ENCODE peak calls at places on chromosomes 6 and 20, in nine cellular contexts. N is astrocyte of the cerebellum, S is AG10803, G is psoas muscle, Z is colonic mucosa, F is neural progenitor cell, E is mucosa of descending colon, U is upper lobe of right lung, V is GM12878. P is an unnamed sample.

GRCh38 chr6:53326372-53327016 is 22.3 kb downstream of the ELOVL5 start:
- DNase-seq in N (peak), S (peak), G (peak), Z (no peak), F (no peak), E (no peak), U (no peak), V (no peak), P (peak)

GRCh38 chr20:47960277-47960676 is 175.0 kb upstream of the SULF2 start:
- DNase-seq in N (no peak), S (no peak), G (no peak), Z (no peak), F (no peak), E (no peak), U (no peak), V (no peak), P (no peak)

GRCh38 chr20:38217791-38218565 is 42.6 kb downstream of the KIAA1755 start:
- DNase-seq in N (peak), S (peak), G (peak), Z (no peak), F (peak), E (no peak), U (peak), V (no peak), P (no peak)

GRCh38 chr6:37103169-37104039 is 66.5 kb upstream of the PIM1 start:
- DNase-seq in N (no peak), S (peak), G (peak), Z (peak), F (peak), E (peak), U (peak), V (no peak), P (peak)

GRCh38 chr20:38060536-38060935 is 27.0 kb downstream of the RPRD1B start:
- DNase-seq in N (peak), S (no peak), G (no peak), Z (no peak), F (no peak), E (no peak), U (no peak), V (no peak), P (no peak)

GRCh38 chr6:164151161-164151728 is 736.7 kb downstream of the QKI start:
- DNase-seq in N (peak), S (no peak), G (peak), Z (no peak), F (peak), E (no peak), U (no peak), V (no peak), P (no peak)

GRCh38 chr6:158863646-158864045 is 44.5 kb upstream of the EZR start:
- DNase-seq in N (no peak), S (peak), G (no peak), Z (no peak), F (no peak), E (no peak), U (no peak), V (no peak), P (no peak)

GRCh38 chr6:10410214-10410873 is 4.5 kb downstream of the TFAP2A start:
- DNase-seq in N (no peak), S (no peak), G (no peak), Z (no peak), F (no peak), E (no peak), U (no peak), V (no peak), P (no peak)

GRCh38 chr20:29326376-29327070 is 1930.9 kb upstream of the DEFB115 start:
- DNase-seq in N (no peak), S (no peak), G (no peak), Z (no peak), F (no peak), E (no peak), U (no peak), V (no peak), P (no peak)

GRCh38 chr6:169940554-169941290 is 189.3 kb downstream of the ERMARD start:
- DNase-seq in N (no peak), S (no peak), G (peak), Z (no peak), F (peak), E (no peak), U (no peak), V (no peak), P (no peak)

GRCh38 chr6:84018453-84019061 is 15.0 kb upstream of the MRAP2 start:
- DNase-seq in N (no peak), S (no peak), G (no peak), Z (no peak), F (no peak), E (no peak), U (no peak), V (no peak), P (no peak)

GRCh38 chr6:17808609-17809008 is 101.9 kb upstream of the NUP153 start:
- DNase-seq in N (no peak), S (no peak), G (no peak), Z (no peak), F (no peak), E (no peak), U (no peak), V (no peak), P (no peak)

GRCh38 chr20:19026121-19026878 is 186.1 kb upstream of the SLC24A3 start:
- DNase-seq in N (no peak), S (peak), G (no peak), Z (no peak), F (no peak), E (no peak), U (no peak), V (peak), P (no peak)

GRCh38 chr6:13098006-13098405 is 230.3 kb downstream of the TBC1D7 start:
- DNase-seq in N (no peak), S (no peak), G (no peak), Z (no peak), F (no peak), E (no peak), U (no peak), V (no peak), P (no peak)

GRCh38 chr6:163533443-163533842 is 118.9 kb downstream of the QKI start:
- DNase-seq in N (peak), S (peak), G (no peak), Z (no peak), F (no peak), E (no peak), U (no peak), V (no peak), P (peak)

GRCh38 chr6:16857969-16858592 is 96.8 kb upstream of the ATXN1 start:
- DNase-seq in N (no peak), S (no peak), G (no peak), Z (no peak), F (no peak), E (no peak), U (no peak), V (no peak), P (peak)

GRCh38 chr6:2765896-2766766 is 938 bp downstream of the WRNIP1 start:
- DNase-seq in N (no peak), S (peak), G (peak), Z (peak), F (peak), E (peak), U (peak), V (no peak), P (no peak)

GRCh38 chr6:20882014-20882413 is 347.8 kb downstream of the CDKAL1 start:
- DNase-seq in N (no peak), S (no peak), G (no peak), Z (no peak), F (no peak), E (no peak), U (no peak), V (no peak), P (no peak)

GRCh38 chr20:44593721-44594120 is 11.3 kb downstream of the PKIG start:
- DNase-seq in N (no peak), S (no peak), G (no peak), Z (no peak), F (no peak), E (no peak), U (no peak), V (no peak), P (no peak)

GRCh38 chr6:23091795-23092194 is 522.4 kb downstream of the HDGFL1 start:
- DNase-seq in N (no peak), S (peak), G (no peak), Z (no peak), F (no peak), E (no peak), U (no peak), V (no peak), P (no peak)

GRCh38 chr6:38943964-38944363 is 104.6 kb upstream of the GLP1R start:
- DNase-seq in N (no peak), S (no peak), G (no peak), Z (no peak), F (peak), E (no peak), U (no peak), V (no peak), P (no peak)

GRCh38 chr6:37698264-37699137 is 818 bp upstream of the MDGA1 start:
- DNase-seq in N (no peak), S (peak), G (peak), Z (peak), F (peak), E (no peak), U (peak), V (no peak), P (peak)

GRCh38 chr20:20754758-20755157 is 42.3 kb upstream of the RALGAPA2 start:
- DNase-seq in N (no peak), S (no peak), G (no peak), Z (no peak), F (no peak), E (no peak), U (no peak), V (no peak), P (no peak)

GRCh38 chr6:18601515-18602035 is 214.4 kb downstream of the RNF144B start:
- DNase-seq in N (no peak), S (no peak), G (no peak), Z (no peak), F (no peak), E (no peak), U (no peak), V (no peak), P (no peak)

GRCh38 chr20:35173576-35174192 is 1.8 kb downstream of the PROCR start:
- DNase-seq in N (no peak), S (peak), G (no peak), Z (no peak), F (no peak), E (no peak), U (no peak), V (no peak), P (no peak)

GRCh38 chr20:35174458-35175216 is 2.8 kb downstream of the PROCR start:
- DNase-seq in N (no peak), S (no peak), G (peak), Z (peak), F (peak), E (peak), U (no peak), V (no peak), P (no peak)

GRCh38 chr20:35171753-35172433 is at the start of gene PROCR:
- DNase-seq in N (peak), S (peak), G (peak), Z (peak), F (peak), E (peak), U (peak), V (no peak), P (peak)

GRCh38 chr20:35172434-35172806 is 548 bp downstream of the PROCR start:
- DNase-seq in N (no peak), S (no peak), G (no peak), Z (no peak), F (no peak), E (no peak), U (no peak), V (no peak), P (no peak)

GRCh38 chr20:35171438-35171752 is 477 bp upstream of the PROCR start:
- DNase-seq in N (no peak), S (no peak), G (no peak), Z (no peak), F (no peak), E (no peak), U (no peak), V (no peak), P (no peak)
- H3K4me3 ChIP-seq in N (peak), S (peak), G (peak), Z (peak), F (peak), E (no peak), U (peak), V (peak), P (peak)

GRCh38 chr6:162442675-162443074 is 284.9 kb downstream of the PRKN start:
- DNase-seq in N (peak), S (no peak), G (no peak), Z (no peak), F (peak), E (peak), U (no peak), V (no peak), P (peak)
- TF ChIP-seq CTCF in N (peak), S (no peak), G (peak), Z (no peak), F (peak), E (no peak), U (peak), V (no peak), P (peak)

GRCh38 chr6:98639236-98639635 is 195.1 kb upstream of the POU3F2 start:
- DNase-seq in N (no peak), S (no peak), G (no peak), Z (no peak), F (peak), E (no peak), U (no peak), V (no peak), P (no peak)

GRCh38 chr6:98641929-98642328 is 192.4 kb upstream of the POU3F2 start:
- DNase-seq in N (peak), S (peak), G (no peak), Z (no peak), F (peak), E (no peak), U (no peak), V (no peak), P (no peak)

GRCh38 chr6:98634569-98634968 is 199.8 kb upstream of the POU3F2 start:
- DNase-seq in N (no peak), S (no peak), G (no peak), Z (no peak), F (peak), E (no peak), U (no peak), V (no peak), P (no peak)

GRCh38 chr6:98633886-98634285 is 200.5 kb upstream of the POU3F2 start:
- DNase-seq in N (no peak), S (no peak), G (no peak), Z (no peak), F (no peak), E (no peak), U (no peak), V (no peak), P (no peak)

GRCh38 chr6:98636941-98637340 is 197.4 kb upstream of the POU3F2 start:
- DNase-seq in N (no peak), S (no peak), G (no peak), Z (no peak), F (peak), E (no peak), U (no peak), V (no peak), P (no peak)
- H3K4me3 ChIP-seq in N (no peak), S (no peak), G (no peak), Z (no peak), F (no peak), E (no peak), U (no peak), V (no peak), P (no peak)

GRCh38 chr20:57708694-57709673 is 831 bp downstream of the PMEPA1 start:
- DNase-seq in N (no peak), S (no peak), G (peak), Z (peak), F (peak), E (peak), U (peak), V (no peak), P (no peak)

GRCh38 chr20:57711826-57712225 is 2.0 kb upstream of the PMEPA1 start:
- DNase-seq in N (no peak), S (no peak), G (no peak), Z (no peak), F (no peak), E (no peak), U (no peak), V (no peak), P (no peak)

GRCh38 chr20:57710841-57711240 is 1.0 kb upstream of the PMEPA1 start:
- DNase-seq in N (no peak), S (no peak), G (no peak), Z (no peak), F (no peak), E (no peak), U (no peak), V (no peak), P (no peak)

GRCh38 chr20:57711311-57711712 is 1.5 kb upstream of the PMEPA1 start:
- DNase-seq in N (no peak), S (no peak), G (no peak), Z (no peak), F (no peak), E (no peak), U (no peak), V (no peak), P (no peak)

DNA sequence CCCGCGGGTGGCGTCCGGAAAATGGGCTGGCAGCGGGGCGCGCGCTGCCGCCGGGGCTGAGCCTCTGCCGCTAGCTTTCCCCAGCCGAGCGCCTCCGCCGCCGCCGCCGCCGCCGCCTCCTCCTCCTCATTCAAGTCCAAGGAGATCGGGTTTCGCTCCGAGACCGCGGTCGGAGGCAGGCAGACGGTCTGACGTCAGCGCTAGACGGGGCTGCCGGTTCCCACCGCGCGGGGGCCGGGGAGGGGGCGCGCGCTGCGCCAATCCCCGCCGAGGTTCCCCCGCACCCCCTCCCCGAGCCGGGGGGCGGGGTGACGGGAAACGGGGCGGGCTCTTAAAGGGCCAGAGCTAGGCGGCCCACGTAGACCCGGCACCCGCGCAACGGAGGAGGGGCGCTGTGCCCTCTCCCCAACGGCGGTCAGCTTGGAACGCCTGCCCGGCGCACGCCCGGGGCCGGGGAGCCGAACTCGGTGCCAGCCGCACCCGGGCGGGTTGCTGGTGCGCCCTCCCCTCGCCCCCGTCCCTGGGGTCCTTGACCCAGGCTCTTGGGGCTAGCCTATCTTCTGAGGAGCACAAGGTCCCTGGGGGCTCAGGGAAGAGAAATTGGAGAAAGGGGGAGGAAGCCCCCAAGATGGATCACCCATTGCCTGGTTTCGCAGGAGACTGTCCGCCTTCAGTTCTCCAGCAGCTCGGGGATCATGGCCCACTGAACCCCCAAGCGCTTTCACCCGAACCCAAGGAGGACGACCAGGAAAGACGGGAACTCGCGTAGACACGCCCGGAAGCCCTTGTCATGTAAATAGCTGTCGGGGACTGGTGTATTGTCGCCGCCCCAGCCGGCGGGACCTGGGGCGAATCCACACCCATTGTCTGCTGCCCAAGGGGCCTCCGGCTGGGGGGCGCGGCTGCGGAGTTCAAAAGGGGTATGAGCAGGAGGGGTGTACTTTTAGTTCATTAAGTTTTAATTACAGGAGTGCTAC is at the start of gene PMEPA1:
- DNase-seq in N (peak), S (peak), G (peak), Z (peak), F (peak), E (peak), U (peak), V (no peak), P (peak)
- TF ChIP-seq CTCF in N (no peak), S (no peak), G (no peak), Z (no peak), F (no peak), E (no peak), U (peak), V (no peak), P (peak)

DNA sequence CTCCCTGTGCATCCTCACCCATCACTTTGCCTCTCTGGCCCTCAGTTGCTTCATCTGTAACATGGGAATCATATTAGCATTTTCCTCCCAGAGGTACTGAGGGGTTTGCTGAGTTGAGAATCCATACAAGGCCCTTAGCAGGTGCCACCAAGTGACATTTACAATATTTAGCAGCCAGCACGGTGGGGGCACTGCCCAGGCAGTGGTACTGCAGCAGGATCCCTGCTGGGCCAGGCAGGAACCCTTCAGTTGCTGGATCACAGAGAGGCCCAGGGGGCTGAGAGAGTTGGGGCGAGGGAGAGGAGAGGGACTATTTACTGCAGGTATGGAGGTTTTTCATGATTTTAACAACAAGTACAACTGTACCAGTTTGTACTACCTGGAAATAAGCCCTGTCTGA is 65.9 kb downstream of the CDH22 start:
- DNase-seq in N (no peak), S (no peak), G (no peak), Z (no peak), F (no peak), E (no peak), U (no peak), V (no peak), P (no peak)
- H3K4me3 ChIP-seq in N (no peak), S (no peak), G (no peak), Z (no peak), F (no peak), E (no peak), U (no peak), V (no peak), P (no peak)

DNA sequence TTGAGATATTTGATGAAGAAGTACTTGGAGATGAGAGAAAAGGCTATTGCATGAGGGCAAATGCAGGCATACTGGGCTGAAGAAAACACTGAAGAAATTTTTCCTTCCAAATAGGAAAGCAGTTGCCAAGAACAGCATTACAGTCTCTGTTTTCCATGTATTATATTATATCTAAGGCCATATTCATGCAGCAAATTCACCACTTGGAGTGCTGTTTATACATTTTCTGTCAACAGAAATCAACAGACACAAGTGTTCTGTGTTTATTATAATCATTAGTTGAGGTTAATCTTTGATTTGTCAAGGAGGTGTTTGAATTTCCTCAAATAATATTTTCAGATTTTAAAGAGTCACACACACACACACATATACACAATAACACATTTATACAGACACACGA is 268.8 kb upstream of the PLCB4 start:
- DNase-seq in N (no peak), S (no peak), G (no peak), Z (no peak), F (no peak), E (no peak), U (no peak), V (no peak), P (no peak)
- TF ChIP-seq CTCF in N (no peak), S (no peak), G (no peak), Z (no peak), F (no peak), E (no peak), U (peak), V (no peak), P (peak)

DNA sequence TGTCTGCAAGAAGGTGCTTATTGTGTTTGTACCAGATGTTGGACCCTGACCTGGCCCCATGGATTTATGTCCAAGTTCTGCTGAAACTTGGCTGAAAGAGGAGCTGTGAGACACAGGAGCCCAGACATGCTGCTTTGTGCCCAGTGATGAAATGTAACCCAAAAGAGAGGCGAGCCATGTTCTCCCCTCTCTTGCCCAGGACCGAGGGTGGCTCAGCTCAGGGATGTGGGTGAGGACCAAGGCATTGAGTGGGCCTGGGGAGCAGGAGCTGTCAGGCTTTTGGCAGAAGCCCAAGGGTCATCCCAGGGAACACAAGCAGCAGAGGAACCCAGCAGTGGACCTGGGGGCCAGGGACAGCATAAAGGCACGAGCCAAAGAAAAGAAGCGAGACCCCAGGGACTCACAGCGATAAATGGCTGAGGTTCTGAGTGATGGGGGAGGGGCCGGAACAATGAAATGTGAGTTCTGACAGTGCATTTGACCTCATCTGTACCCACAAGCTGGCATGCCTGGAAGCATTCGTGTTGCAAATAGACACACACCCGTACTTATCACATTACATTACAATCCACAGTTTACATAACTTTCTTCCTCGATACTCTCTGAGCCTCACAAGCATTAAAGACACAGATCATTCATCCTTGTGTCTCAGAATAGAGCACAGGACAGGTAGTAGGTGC is 363.3 kb upstream of the JARID2 start:
- DNase-seq in N (no peak), S (peak), G (peak), Z (no peak), F (no peak), E (peak), U (no peak), V (no peak), P (no peak)
- H3K4me3 ChIP-seq in N (no peak), S (no peak), G (no peak), Z (no peak), F (no peak), E (no peak), U (no peak), V (no peak), P (no peak)